ENCODE peak calls at places on chromosomes 2 and 18, in four cellular contexts. H is HCT116, F is HepG2, D is GM12878. A is an unnamed sample.

GRCh38 chr2:170550501-170550900 is 164.6 kb upstream of the SP5 start:
- DNase-seq in H (no peak), F (no peak), D (no peak), A (no peak)

GRCh38 chr2:121790276-121790956 is 35.0 kb downstream of the TSN start:
- DNase-seq in H (peak; percentile 64), F (peak; percentile 61), D (no peak), A (no peak)

GRCh38 chr18:76977108-76977621 is 154.8 kb downstream of the ZNF236 start:
- DNase-seq in H (no peak), F (no peak), D (no peak), A (no peak)

GRCh38 chr2:212912445-212913103 is 238.8 kb downstream of the IKZF2 start:
- DNase-seq in H (no peak), F (peak; percentile 18), D (no peak), A (no peak)

GRCh38 chr18:50707841-50708240 is 112.0 kb downstream of the MRO start:
- DNase-seq in H (no peak), F (no peak), D (no peak), A (no peak)

GRCh38 chr2:197211881-197212342 is 98.7 kb downstream of the ANKRD44 start:
- DNase-seq in H (no peak), F (no peak), D (no peak), A (no peak)

GRCh38 chr2:106890611-106891010 is 4.6 kb upstream of the ST6GAL2 start:
- DNase-seq in H (no peak), F (no peak), D (no peak), A (no peak)

GRCh38 chr2:216516730-216517350 is 18.2 kb downstream of the RPL37A start:
- DNase-seq in H (peak; percentile 35), F (no peak), D (no peak), A (no peak)

GRCh38 chr2:174951746-174952145 is 53.4 kb downstream of the CHN1 start:
- DNase-seq in H (no peak), F (no peak), D (no peak), A (no peak)

GRCh38 chr2:186486651-186487647 is 889 bp downstream of the ZC3H15 start:
- DNase-seq in H (no peak), F (peak; percentile 27), D (no peak), A (no peak)

GRCh38 chr18:78174737-78175136 is 804.9 kb upstream of the SALL3 start:
- DNase-seq in H (no peak), F (no peak), D (no peak), A (no peak)

GRCh38 chr2:85011747-85012146 is 40.8 kb downstream of the KCMF1 start:
- DNase-seq in H (no peak), F (peak; percentile 30), D (no peak), A (no peak)

GRCh38 chr2:31606511-31606910 is 25.8 kb upstream of the SRD5A2 start:
- DNase-seq in H (no peak), F (no peak), D (no peak), A (no peak)

GRCh38 chr18:55856191-55856590 is 268.2 kb upstream of the TCF4 start:
- DNase-seq in H (no peak), F (no peak), D (no peak), A (no peak)

GRCh38 chr18:49561127-49561376 is 805 bp upstream of the LIPG start:
- DNase-seq in H (no peak), F (no peak), D (no peak), A (no peak)

GRCh38 chr2:27832396-27832795 is 57.8 kb downstream of the RBKS start:
- DNase-seq in H (no peak), F (no peak), D (no peak), A (no peak)

GRCh38 chr2:102359527-102359926 is 3.9 kb downstream of the IL18R1 start:
- DNase-seq in H (no peak), F (no peak), D (no peak), A (no peak)

GRCh38 chr2:237435844-237436590 is 22.1 kb upstream of the COL6A3 start:
- DNase-seq in H (no peak), F (no peak), D (no peak), A (no peak)

GRCh38 chr18:28366667-28367066 is 189.7 kb upstream of the CDH2 start:
- DNase-seq in H (no peak), F (no peak), D (no peak), A (no peak)

GRCh38 chr2:197075754-197076337 is 149.3 kb upstream of the PGAP1 start:
- DNase-seq in H (no peak), F (peak; percentile 10), D (no peak), A (no peak)

GRCh38 chr2:37740330-37740729 is 68.9 kb upstream of the CDC42EP3 start:
- DNase-seq in H (no peak), F (no peak), D (no peak), A (no peak)

GRCh38 chr2:208175843-208176160 is 12.4 kb upstream of the CRYGA start:
- DNase-seq in H (no peak), F (no peak), D (no peak), A (no peak)

GRCh38 chr2:108268001-108268400 is 20.7 kb upstream of the SULT1C2 start:
- DNase-seq in H (no peak), F (no peak), D (no peak), A (no peak)

GRCh38 chr2:8472545-8473361 is 209.1 kb upstream of the ID2 start:
- DNase-seq in H (no peak), F (no peak), D (no peak), A (no peak)

GRCh38 chr2:62826141-62826540 is 120.6 kb downstream of the EHBP1 start:
- DNase-seq in H (no peak), F (no peak), D (no peak), A (no peak)

GRCh38 chr2:145743016-145743415 is 1223.1 kb upstream of the ZEB2 start:
- DNase-seq in H (no peak), F (no peak), D (no peak), A (no peak)
- TF ChIP-seq JUND in H (no peak), F (no peak), D (no peak), A (no peak)

GRCh38 chr2:69753659-69754350 is 11.9 kb downstream of the ANXA4 start:
- DNase-seq in H (no peak), F (no peak), D (no peak), A (no peak)

GRCh38 chr2:69750246-69750645 is 8.3 kb downstream of the ANXA4 start:
- DNase-seq in H (no peak), F (no peak), D (no peak), A (no peak)

GRCh38 chr2:69754633-69755032 is 12.7 kb downstream of the ANXA4 start:
- DNase-seq in H (no peak), F (no peak), D (no peak), A (no peak)

DNA sequence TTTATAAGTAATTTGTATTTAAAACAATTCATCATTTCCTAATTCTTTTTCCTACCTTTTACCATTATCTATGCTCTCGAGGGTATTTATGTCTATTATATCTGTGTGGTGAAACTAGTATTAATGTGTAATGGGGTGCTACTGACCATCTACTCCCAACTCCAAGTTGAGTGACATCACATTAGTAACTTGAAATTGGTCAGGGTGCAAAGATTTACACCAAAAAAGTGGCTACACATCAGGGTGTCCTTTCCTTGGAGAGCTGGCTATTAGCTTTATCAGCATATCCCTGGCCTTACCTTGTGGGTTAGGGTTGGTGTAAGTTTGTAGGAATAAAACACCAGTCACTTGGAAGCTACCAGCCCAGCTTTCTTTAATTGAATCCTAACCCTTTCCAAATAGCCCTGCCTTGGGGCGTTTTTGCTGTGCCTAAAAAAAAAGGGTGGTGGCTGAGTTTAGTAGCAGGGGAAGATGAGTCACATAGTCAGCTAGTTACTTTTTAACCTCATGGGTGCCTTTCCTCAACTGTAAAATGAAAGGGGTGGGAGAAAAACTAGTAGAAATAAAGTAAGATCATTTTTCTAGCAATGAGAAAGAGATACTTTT is 14.0 kb downstream of the ANXA4 start:
- DNase-seq in H (peak; percentile 78), F (peak; percentile 48), D (no peak), A (no peak)
- TF ChIP-seq JUND in H (peak; percentile 84), F (no peak), D (no peak), A (no peak)

GRCh38 chr2:226658555-226658954 is 141.1 kb downstream of the IRS1 start:
- DNase-seq in H (no peak), F (no peak), D (no peak), A (no peak)

GRCh38 chr2:226661789-226662545 is 137.7 kb downstream of the IRS1 start:
- DNase-seq in H (peak; percentile 88), F (no peak), D (no peak), A (no peak)

GRCh38 chr2:226660124-226660523 is 139.5 kb downstream of the IRS1 start:
- DNase-seq in H (no peak), F (no peak), D (no peak), A (no peak)

GRCh38 chr2:226659416-226659815 is 140.2 kb downstream of the IRS1 start:
- DNase-seq in H (no peak), F (no peak), D (no peak), A (no peak)

GRCh38 chr2:226660524-226660923 is 139.1 kb downstream of the IRS1 start:
- DNase-seq in H (no peak), F (no peak), D (no peak), A (no peak)
- TF ChIP-seq JUND in H (no peak), F (no peak), D (no peak), A (no peak)

DNA sequence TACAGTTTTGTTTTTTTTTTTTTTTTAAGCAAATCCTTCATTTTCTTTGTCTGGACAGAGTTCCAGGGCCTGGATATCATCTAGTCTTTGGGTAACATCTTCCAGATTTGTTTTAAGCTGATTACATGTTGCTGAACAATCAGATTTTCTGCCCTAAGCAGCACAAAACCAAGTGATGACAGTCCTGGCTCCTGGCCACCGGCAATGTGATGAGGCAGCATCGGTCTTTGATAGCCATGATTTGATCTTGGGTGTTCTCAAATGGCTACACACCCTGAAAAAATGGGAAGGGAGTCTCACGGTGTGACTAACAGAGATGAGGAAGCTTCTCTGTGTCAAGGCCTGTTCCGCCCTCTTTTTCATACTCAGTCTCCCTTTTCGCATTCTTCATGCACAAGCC is 708.6 kb upstream of the ZEB2 start:
- DNase-seq in H (no peak), F (no peak), D (no peak), A (no peak)
- TF ChIP-seq JUND in H (no peak), F (no peak), D (no peak), A (no peak)

A was measured in T47D.